ENCODE peak calls at places on chromosome 7, in five cellular contexts. V, H, M, U and Q are unnamed samples.

GRCh38 chr7:28135760-28136159 is 44.8 kb downstream of the JAZF1 start:
- DNase-seq in H (no peak), V (no peak), U (no peak), M (no peak), Q (no peak)

GRCh38 chr7:1742555-1743303 is 72.7 kb downstream of the ELFN1 start:
- DNase-seq in M (peak; percentile 42), V (no peak), U (no peak), H (peak; percentile 97), Q (no peak)

GRCh38 chr7:42831051-42831952 is 80.6 kb downstream of the C7orf25 start:
- DNase-seq in M (peak; percentile 48), H (no peak), U (no peak), V (no peak), Q (no peak)

GRCh38 chr7:143283344-143283743 is 1.4 kb upstream of the TMEM139 start:
- DNase-seq in U (no peak), M (no peak), H (no peak), V (no peak), Q (no peak)

GRCh38 chr7:18491871-18492270 is 3.7 kb upstream of the HDAC9 start:
- DNase-seq in V (no peak), H (no peak), M (no peak), U (no peak), Q (no peak)

GRCh38 chr7:101248276-101248675 is 3.4 kb upstream of the FIS1 start:
- DNase-seq in V (no peak), U (no peak), H (no peak), M (no peak), Q (no peak)

GRCh38 chr7:43112941-43113621 is 634 bp downstream of the HECW1 start:
- DNase-seq in M (peak; percentile 33), V (peak; percentile 57), U (peak; percentile 54), H (peak; percentile 74), Q (peak; percentile 70)

GRCh38 chr7:1713502-1714484 is 43.7 kb downstream of the ELFN1 start:
- DNase-seq in U (peak; percentile 75), M (no peak), V (no peak), H (peak; percentile 73), Q (peak; percentile 72)

DNA sequence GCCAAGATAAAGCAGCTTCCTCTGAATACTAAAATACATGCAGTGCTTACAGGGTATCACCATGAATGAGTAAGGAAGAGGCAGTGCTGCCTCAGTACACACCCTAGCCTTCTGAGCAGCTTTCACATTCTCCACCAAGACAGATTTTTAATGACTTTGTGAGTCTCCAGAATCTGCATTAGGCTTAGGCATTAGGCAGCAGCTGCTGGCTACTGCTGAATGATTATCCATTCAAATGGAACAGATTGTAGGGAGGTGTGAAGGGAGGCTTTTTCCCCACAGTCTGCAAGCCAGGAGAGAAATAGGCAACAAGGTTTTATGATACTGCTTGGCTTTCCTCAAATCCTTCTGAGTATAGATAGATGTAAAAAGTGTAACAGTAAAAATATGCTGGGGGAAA is 1226.7 kb upstream of the LRRN3 start:
- DNase-seq in U (no peak), M (no peak), H (no peak), V (no peak), Q (no peak)
- H3K27ac ChIP-seq in U (no peak overlapping the region), M (no peak overlapping the region), H (no peak overlapping the region), V (no peak overlapping the region), Q (no peak overlapping the region)

GRCh38 chr7:73881352-73882059 is 20.5 kb downstream of the TMEM270 start:
- DNase-seq in V (no peak), H (peak; percentile 47), M (no peak), U (no peak), Q (no peak)

GRCh38 chr7:73882060-73882428 is 21.1 kb downstream of the TMEM270 start:
- DNase-seq in M (no peak), H (no peak), U (no peak), V (no peak), Q (no peak)

GRCh38 chr7:73880755-73881328 is 19.9 kb downstream of the TMEM270 start:
- DNase-seq in M (no peak), V (no peak), U (no peak), H (no peak), Q (no peak)

GRCh38 chr7:73876973-73877372 is 16.0 kb downstream of the TMEM270 start:
- DNase-seq in H (no peak), V (no peak), U (no peak), M (no peak), Q (no peak)

GRCh38 chr7:73879977-73880681 is 19.2 kb downstream of the TMEM270 start:
- DNase-seq in M (no peak), V (no peak), U (peak; percentile 85), H (peak; percentile 90), Q (no peak)
- H3K27ac ChIP-seq in M (no peak overlapping the region), V (no peak overlapping the region), U (peak overlapping the region; percentile 9), H (no peak overlapping the region), Q (peak overlapping the region; percentile 39)

GRCh38 chr7:50335230-50335794 is 30.8 kb downstream of the IKZF1 start:
- DNase-seq in V (no peak), U (no peak), H (no peak), M (no peak), Q (no peak)
- H3K27ac ChIP-seq in V (no peak overlapping the region), U (no peak overlapping the region), H (no peak overlapping the region), M (no peak overlapping the region), Q (no peak overlapping the region)

DNA sequence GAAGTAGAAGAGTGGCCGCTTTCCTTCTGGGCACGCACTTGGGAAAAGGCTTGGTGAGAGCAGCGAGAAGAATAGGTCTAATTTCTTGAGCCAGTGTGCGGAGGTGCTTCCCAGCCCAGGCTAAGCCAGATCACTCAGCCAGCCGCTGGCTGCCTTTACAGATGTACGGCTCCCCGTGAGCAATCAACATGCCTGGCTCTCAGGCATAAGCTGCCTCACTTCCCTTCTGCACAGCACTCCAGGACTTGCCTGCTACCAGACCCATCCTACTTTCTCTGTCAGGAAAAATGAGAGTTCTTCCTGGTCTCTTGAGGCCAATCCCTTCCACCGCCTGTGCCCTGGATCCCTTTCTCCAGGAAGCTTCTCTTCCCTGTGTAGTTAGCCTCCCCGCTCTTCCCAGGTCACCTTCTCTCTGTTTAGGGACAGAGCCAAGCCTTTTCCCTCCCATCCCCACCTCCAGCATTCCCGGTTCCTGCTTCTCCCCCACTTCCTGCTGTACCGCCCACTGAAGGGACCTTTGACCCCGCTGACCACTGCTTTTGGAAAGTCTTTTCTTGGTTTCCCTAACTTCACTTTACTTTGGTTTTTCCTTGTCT is 1.1 kb upstream of the ACTR3C start:
- DNase-seq in V (no peak), H (peak; percentile 71), M (no peak), U (no peak), Q (no peak)
- H3K27ac ChIP-seq in V (no peak overlapping the region), H (no peak overlapping the region), M (no peak overlapping the region), U (no peak overlapping the region), Q (peak overlapping the region; percentile 95)

GRCh38 chr7:65953890-65954289 is 28.1 kb downstream of the GUSB start:
- DNase-seq in V (peak; percentile 28), U (no peak), H (no peak), M (no peak), Q (no peak)
- H3K27ac ChIP-seq in V (no peak overlapping the region), U (no peak overlapping the region), H (no peak overlapping the region), M (no peak overlapping the region), Q (no peak overlapping the region)

GRCh38 chr7:22867589-22867988 is 44.9 kb upstream of the TOMM7 start:
- DNase-seq in M (no peak), U (no peak), H (no peak), V (no peak), Q (no peak)
- H3K27ac ChIP-seq in M (peak overlapping the region; percentile 3), U (peak overlapping the region; percentile 71), H (peak overlapping the region; percentile 43), V (no peak overlapping the region), Q (peak overlapping the region; percentile 16)

GRCh38 chr7:134671670-134672069 is 25.0 kb downstream of the BPGM start:
- DNase-seq in H (no peak), U (no peak), M (no peak), V (no peak), Q (no peak)

GRCh38 chr7:134669388-134669787 is 22.7 kb downstream of the BPGM start:
- DNase-seq in U (no peak), M (no peak), H (no peak), V (no peak), Q (no peak)

GRCh38 chr7:134669845-134670373 is 23.3 kb downstream of the BPGM start:
- DNase-seq in M (peak; percentile 94), V (peak; percentile 96), U (peak; percentile 68), H (no peak), Q (no peak)

GRCh38 chr7:134662871-134663205 is 16.2 kb downstream of the BPGM start:
- DNase-seq in V (no peak), H (no peak), U (no peak), M (no peak), Q (no peak)

DNA sequence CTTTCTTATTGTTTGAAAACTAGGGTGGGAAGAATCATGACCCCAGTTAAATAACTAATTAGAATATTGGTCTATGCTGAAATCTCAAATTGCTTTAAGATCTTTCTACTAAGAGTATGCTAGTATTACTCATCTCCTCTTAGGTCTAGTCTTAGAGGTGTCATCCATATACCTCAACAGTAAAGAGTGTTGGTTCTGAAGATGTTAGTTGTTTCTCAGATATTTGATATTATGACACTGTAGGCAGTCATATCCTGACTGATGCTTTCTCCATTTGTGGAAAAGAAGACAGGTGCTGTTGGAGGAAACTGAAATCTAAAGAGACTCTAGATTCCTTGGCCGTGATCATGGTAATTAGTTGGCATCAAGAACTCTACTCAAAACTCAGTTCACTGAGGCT is 21.2 kb downstream of the BPGM start:
- DNase-seq in V (no peak), M (no peak), U (no peak), H (no peak), Q (no peak)
- H3K27ac ChIP-seq in V (no peak overlapping the region), M (no peak overlapping the region), U (no peak overlapping the region), H (no peak overlapping the region), Q (no peak overlapping the region)